ENCODE peak calls at places on chromosomes 12 and 14, in six cellular contexts. I is mesendoderm, Z is HepG2, T is neuronal stem cell, A is HCT116, G is neural progenitor cell. L is an unnamed sample.

GRCh38 chr14:22163051-22163450 is 426.0 kb downstream of the DAD1 start:
- DNase-seq in I (peak), Z (peak), T (no peak), A (no peak), G (peak), L (peak)

GRCh38 chr14:75981426-75981825 is 369 bp downstream of the TGFB3 start:
- DNase-seq in I (peak), Z (peak), T (peak), A (no peak), G (peak), L (no peak)

GRCh38 chr14:24816011-24816928 is 182.3 kb upstream of the GZMB start:
- DNase-seq in I (no peak), Z (peak), T (no peak), A (no peak), G (no peak), L (no peak)

GRCh38 chr14:77498120-77498979 is at the start of gene ISM2:
- DNase-seq in I (peak), Z (peak), T (peak), A (no peak), G (peak), L (peak)

GRCh38 chr12:46549527-46550265 is 177.1 kb upstream of the SLC38A2 start:
- DNase-seq in I (no peak), Z (no peak), T (no peak), A (peak), G (no peak), L (no peak)

GRCh38 chr12:25942709-25943108 is 15.8 kb upstream of the RASSF8 start:
- DNase-seq in I (no peak), Z (no peak), T (no peak), A (no peak), G (no peak), L (no peak)

GRCh38 chr12:57693659-57694458 is at the start of gene OS9:
- DNase-seq in I (peak), Z (peak), T (peak), A (peak), G (peak), L (peak)

GRCh38 chr12:2324375-2324774 is 271.6 kb downstream of the CACNA1C start:
- DNase-seq in I (no peak), Z (no peak), T (no peak), A (no peak), G (no peak), L (no peak)

GRCh38 chr12:49233842-49234526 is 30.9 kb upstream of the TUBA1C start:
- DNase-seq in I (no peak), Z (no peak), T (no peak), A (no peak), G (no peak), L (no peak)

GRCh38 chr12:75944097-75944904 is 87.3 kb downstream of the PHLDA1 start:
- DNase-seq in I (peak), Z (peak), T (no peak), A (peak), G (no peak), L (peak)

GRCh38 chr12:11728154-11728755 is 78.8 kb downstream of the ETV6 start:
- DNase-seq in I (no peak), Z (no peak), T (no peak), A (no peak), G (no peak), L (no peak)
- H3K27ac ChIP-seq in I (no peak), Z (no peak), T (no peak), A (no peak), G (no peak), L (no peak)

DNA sequence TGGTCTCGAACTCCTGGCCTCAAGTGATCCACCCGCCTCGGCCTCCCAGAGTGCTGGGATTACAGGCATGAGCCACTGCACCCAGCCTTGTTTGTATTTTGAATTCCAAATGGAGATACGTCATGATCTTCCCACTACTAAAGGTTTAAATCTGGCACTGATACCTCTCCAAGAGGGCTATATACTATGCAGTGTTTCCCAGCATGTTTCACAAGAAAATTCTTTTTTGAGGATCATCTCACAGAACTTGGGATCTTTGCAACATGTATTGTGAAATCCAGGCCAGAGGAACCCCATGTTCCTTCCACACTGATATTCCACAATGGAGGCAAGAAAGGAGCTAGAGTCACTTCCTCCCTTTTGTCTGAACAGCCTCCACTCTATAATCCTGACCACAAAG is 112.7 kb downstream of the NT5DC3 start:
- DNase-seq in I (no peak), Z (no peak), T (no peak), A (no peak), G (no peak), L (no peak)
- H3K9ac ChIP-seq in I (no peak), Z (no peak), T (no peak), A (no peak), G (no peak), L (no peak)

GRCh38 chr14:64779472-64779871 is 75.2 kb downstream of the PLEKHG3 start:
- DNase-seq in I (no peak), Z (no peak), T (no peak), A (no peak), G (no peak), L (no peak)

GRCh38 chr14:64775081-64775777 is 71.0 kb downstream of the PLEKHG3 start:
- DNase-seq in I (no peak), Z (no peak), T (no peak), A (no peak), G (no peak), L (no peak)

GRCh38 chr14:64778114-64778754 is 74.0 kb downstream of the PLEKHG3 start:
- DNase-seq in I (no peak), Z (no peak), T (no peak), A (no peak), G (no peak), L (no peak)

GRCh38 chr14:64774272-64774671 is 70.0 kb downstream of the PLEKHG3 start:
- DNase-seq in I (no peak), Z (no peak), T (no peak), A (no peak), G (no peak), L (no peak)

DNA sequence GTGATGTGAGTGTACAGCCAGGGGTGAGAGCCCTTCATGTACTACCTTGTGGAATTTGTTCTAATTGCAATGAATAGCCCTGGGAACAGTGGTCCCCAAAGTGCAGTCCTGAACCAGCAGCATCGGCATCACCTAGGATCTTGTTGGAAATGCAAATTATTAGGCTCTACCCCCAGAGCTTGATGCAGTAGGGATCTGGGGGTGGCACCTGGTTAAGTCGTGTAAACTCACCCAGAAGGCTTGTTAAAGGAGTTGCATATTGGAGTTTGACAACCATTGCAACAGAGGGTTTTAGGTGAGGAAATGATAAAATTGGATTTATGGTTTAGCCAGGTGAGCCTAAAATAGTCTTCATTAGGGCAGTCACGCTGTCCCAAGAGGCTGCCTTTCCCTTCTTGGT is 73.2 kb downstream of the PLEKHG3 start:
- DNase-seq in I (no peak), Z (no peak), T (no peak), A (no peak), G (no peak), L (no peak)
- H3K27ac ChIP-seq in I (no peak), Z (no peak), T (no peak), A (no peak), G (no peak), L (no peak)

GRCh38 chr12:28033538-28033915 is 61.0 kb upstream of the PTHLH start:
- DNase-seq in I (no peak), Z (no peak), T (no peak), A (no peak), G (no peak), L (no peak)
- H3K9ac ChIP-seq in I (no peak), Z (no peak), T (no peak), A (no peak), G (no peak), L (no peak)

DNA sequence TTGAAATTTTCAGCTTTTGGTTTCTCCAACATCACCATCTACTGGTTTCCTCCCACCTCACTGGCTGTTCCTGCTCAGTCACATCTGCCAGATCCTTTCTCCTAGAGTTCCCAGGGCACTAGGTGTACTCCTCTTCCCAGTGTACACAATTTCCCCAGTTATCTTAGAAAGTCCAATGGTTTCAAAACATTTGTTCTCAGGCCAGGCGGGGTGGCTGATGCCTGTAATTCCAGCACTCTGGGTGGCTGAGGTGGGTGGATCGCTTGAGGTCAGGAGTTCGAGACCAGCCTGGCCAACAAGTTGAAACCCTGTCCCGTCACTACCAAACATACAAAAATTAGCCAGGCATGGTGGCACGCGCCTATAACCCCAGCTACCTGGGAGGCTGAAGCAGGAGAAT is 60.7 kb downstream of the SPPL3 start:
- DNase-seq in I (no peak), Z (no peak), T (no peak), A (no peak), G (no peak), L (no peak)
- H3K27ac ChIP-seq in I (no peak), Z (no peak), T (no peak), A (no peak), G (no peak), L (no peak)

GRCh38 chr12:123757555-123757954 is 4.5 kb upstream of the DNAH10 start:
- DNase-seq in I (no peak), Z (no peak), T (no peak), A (no peak), G (no peak), L (no peak)
- H3K9ac ChIP-seq in I (no peak), Z (no peak), T (no peak), A (no peak), G (no peak), L (no peak)

DNA sequence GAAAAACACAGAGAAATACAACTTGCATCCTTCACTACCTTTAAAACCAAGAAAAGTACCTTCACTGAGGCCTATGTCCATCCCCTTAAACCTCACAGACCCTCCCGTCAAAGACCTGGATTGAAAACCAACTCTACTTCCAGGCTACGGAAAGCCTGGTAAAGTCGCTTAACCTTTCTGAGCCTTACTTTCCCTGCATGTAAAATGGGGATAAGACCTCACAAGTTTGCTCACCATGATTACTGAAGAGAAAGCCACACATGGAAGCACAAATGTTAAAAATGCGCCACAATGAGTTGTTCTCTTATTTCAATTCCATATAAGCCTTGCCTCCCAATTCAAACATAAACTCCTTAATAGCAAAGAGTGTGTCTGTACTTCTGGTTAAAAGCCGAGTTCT is 8.4 kb downstream of the ACTN1 start:
- DNase-seq in I (no peak), Z (no peak), T (no peak), A (no peak), G (no peak), L (no peak)
- H3K27ac ChIP-seq in I (no peak), Z (peak), T (no peak), A (no peak), G (no peak), L (no peak)

DNA sequence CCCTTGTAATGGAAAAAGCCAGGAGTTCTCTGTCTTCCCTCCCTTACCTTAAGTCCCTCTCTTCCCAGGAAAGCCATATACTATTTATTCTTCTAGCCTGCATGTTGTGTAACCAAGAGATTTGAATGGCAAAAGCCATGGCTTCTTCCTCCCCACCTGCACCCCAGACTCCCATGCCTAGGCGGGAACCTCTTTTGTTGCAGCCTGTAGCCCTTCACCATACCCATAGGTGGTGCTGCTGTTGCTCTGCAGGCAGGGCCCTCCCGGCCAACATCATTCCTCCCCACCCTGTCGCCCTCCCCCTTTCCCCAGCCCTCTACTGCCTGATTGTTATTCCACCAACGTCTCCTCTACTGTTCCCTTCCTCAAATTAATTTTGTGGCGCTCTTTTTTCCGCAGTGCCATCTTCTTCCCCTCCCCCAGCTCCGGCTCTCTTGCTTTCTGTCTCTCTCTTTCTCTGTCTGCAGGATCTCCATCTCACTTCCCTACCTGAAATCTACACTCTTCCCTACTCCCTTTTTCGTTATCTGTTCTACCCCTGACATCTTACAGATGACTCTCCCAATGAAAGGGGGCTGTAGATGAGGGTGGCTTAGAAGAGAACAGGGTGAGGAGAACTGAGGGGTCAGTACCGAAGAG is 13.8 kb downstream of the NGDN start:
- DNase-seq in I (peak), Z (peak), T (peak), A (no peak), G (peak), L (peak)
- H3K9ac ChIP-seq in I (peak), Z (no peak), T (no peak), A (no peak), G (no peak), L (no peak)

GRCh38 chr12:52975820-52976573 is 27.1 kb downstream of the KRT18 start:
- DNase-seq in I (peak), Z (peak), T (no peak), A (peak), G (peak), L (peak)
- H3K27ac ChIP-seq in I (peak), Z (no peak), T (peak), A (peak), G (no peak), L (no peak)